ENCODE peak calls at places on chromosome X, in eight cellular contexts. Q, G, U, P, X, B, Z and A are unnamed samples. For H3K36me3, the result is how much of the 10 kb centered on the place peaks cover.

GRCh38 chrX:26262121-26262523 is 46.2 kb downstream of the MAGEB5 start:
- DNase-seq in P (no peak), B (peak), Z (peak), U (peak), X (no peak), G (no peak), Q (no peak), A (no peak)

GRCh38 chrX:15471016-15471415 is 22.1 kb downstream of the PIR start:
- DNase-seq in X (peak), B (peak), Z (peak), P (peak), U (peak), Q (peak), G (no peak), A (peak)

GRCh38 chrX:147403075-147403474 is 508.6 kb upstream of the FMR1 start:
- DNase-seq in Q (no peak), B (no peak), U (no peak), P (no peak), X (no peak), G (no peak), Z (no peak), A (no peak)

GRCh38 chrX:127621780-127622179 is 430.4 kb downstream of the ACTRT1 start:
- DNase-seq in Z (no peak), U (no peak), P (no peak), B (no peak), G (no peak), X (no peak), Q (no peak), A (no peak)

GRCh38 chrX:125757794-125758564 is 408.1 kb downstream of the DCAF12L2 start:
- DNase-seq in Q (peak), B (no peak), G (no peak), P (no peak), U (peak), X (peak), Z (no peak), A (no peak)

GRCh38 chrX:134406977-134407376 is 53.0 kb upstream of the HPRT1 start:
- DNase-seq in Z (no peak), G (no peak), U (no peak), Q (no peak), X (no peak), B (no peak), P (no peak), A (no peak)

GRCh38 chrX:76428243-76429130 is 977 bp downstream of the MAGEE1 start:
- DNase-seq in G (no peak), P (peak), Q (peak), B (no peak), X (peak), Z (peak), U (no peak), A (no peak)

GRCh38 chrX:109859673-109860072 is 126.6 kb upstream of the ACSL4 start:
- DNase-seq in U (no peak), X (no peak), G (no peak), P (no peak), B (no peak), Q (no peak), Z (no peak), A (no peak)

GRCh38 chrX:85836868-85837267 is 210.5 kb downstream of the CHM start:
- DNase-seq in Z (peak), B (peak), X (no peak), P (no peak), G (no peak), Q (no peak), U (no peak), A (no peak)

GRCh38 chrX:38811515-38812239 is 10.4 kb downstream of the MID1IP1 start:
- DNase-seq in U (no peak), X (no peak), G (no peak), P (no peak), Z (peak), B (no peak), Q (no peak), A (no peak)

GRCh38 chrX:21905976-21906375 is 34.5 kb upstream of the SMS start:
- DNase-seq in G (no peak), U (no peak), B (no peak), P (no peak), X (no peak), Q (no peak), Z (no peak), A (no peak)

GRCh38 chrX:13667940-13668339 is 15.0 kb downstream of the TCEANC start:
- DNase-seq in Z (no peak), X (no peak), B (no peak), U (no peak), P (no peak), G (no peak), Q (no peak), A (no peak)

GRCh38 chrX:150887906-150888465 is 10.5 kb downstream of the CD99L2 start:
- DNase-seq in G (no peak), U (no peak), Q (no peak), X (no peak), P (no peak), B (peak), Z (peak), A (no peak)

GRCh38 chrX:14029039-14029424 is 660 bp downstream of the GEMIN8 start:
- DNase-seq in Q (no peak), U (no peak), P (no peak), G (no peak), X (no peak), B (peak), Z (peak), A (no peak)

GRCh38 chrX:134936542-134936941 is 54.2 kb upstream of the SMIM10 start:
- DNase-seq in X (no peak), Q (no peak), P (no peak), B (no peak), G (no peak), U (no peak), Z (peak), A (no peak)

GRCh38 chrX:72128881-72129280 is 2.8 kb downstream of the RTL5 start:
- DNase-seq in B (no peak), P (no peak), Z (no peak), Q (no peak), X (no peak), U (no peak), G (no peak), A (no peak)

GRCh38 chrX:6129751-6130150 is 98.9 kb downstream of the NLGN4X start:
- DNase-seq in B (no peak), G (no peak), Z (no peak), U (no peak), Q (no peak), X (no peak), P (no peak), A (no peak)
- H3K36me3 ChIP-seq in B (under half), G (under half), Z (under half), U (under half), Q (under half), X (under half), P (under half), A (under half)

DNA sequence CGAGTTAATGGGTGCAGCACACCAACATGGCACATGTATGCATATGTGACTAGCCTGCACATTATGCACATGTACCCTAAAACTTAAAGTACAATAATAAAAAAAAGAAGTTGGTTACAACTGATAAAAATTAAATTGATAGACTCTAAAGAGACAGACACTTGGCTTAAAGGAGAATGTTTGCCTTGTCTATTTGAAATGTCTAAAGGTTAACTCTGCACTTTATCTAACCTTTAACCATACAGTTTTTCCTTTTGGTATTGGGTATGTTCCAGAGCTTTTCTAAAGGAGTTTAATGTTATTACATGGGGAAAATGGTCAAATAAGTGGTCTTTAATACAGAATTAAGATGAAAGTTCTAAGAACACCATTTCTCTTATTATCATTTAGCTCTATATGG is 145.1 kb upstream of the HCCS start:
- DNase-seq in G (no peak), Z (no peak), Q (no peak), U (no peak), P (no peak), B (no peak), X (no peak), A (no peak)
- H3K36me3 ChIP-seq in G (under half), Z (under half), Q (under half), U (under half), P (under half), B (under half), X (under half), A (under half)

GRCh38 chrX:47206316-47206715 is 12.2 kb upstream of the CDK16 start:
- DNase-seq in X (no peak), P (no peak), Z (peak), Q (no peak), U (no peak), B (no peak), G (no peak), A (no peak)
- H3K36me3 ChIP-seq in X (under half), P (half or more), Z (half or more), Q (under half), U (under half), B (half or more), G (half or more), A (half or more)

GRCh38 chrX:133094098-133094731 is 2.7 kb downstream of the USP26 start:
- DNase-seq in G (no peak), U (no peak), B (no peak), X (no peak), Q (no peak), P (no peak), Z (no peak), A (no peak)
- H3K36me3 ChIP-seq in G (under half), U (under half), B (under half), X (under half), Q (under half), P (under half), Z (under half), A (under half)

GRCh38 chrX:105347373-105347772 is 126.9 kb upstream of the TEX13A start:
- DNase-seq in U (no peak), X (no peak), P (no peak), Q (no peak), Z (no peak), B (no peak), G (no peak), A (no peak)
- H3K36me3 ChIP-seq in U (under half), X (under half), P (under half), Q (under half), Z (under half), B (under half), G (under half), A (under half)

DNA sequence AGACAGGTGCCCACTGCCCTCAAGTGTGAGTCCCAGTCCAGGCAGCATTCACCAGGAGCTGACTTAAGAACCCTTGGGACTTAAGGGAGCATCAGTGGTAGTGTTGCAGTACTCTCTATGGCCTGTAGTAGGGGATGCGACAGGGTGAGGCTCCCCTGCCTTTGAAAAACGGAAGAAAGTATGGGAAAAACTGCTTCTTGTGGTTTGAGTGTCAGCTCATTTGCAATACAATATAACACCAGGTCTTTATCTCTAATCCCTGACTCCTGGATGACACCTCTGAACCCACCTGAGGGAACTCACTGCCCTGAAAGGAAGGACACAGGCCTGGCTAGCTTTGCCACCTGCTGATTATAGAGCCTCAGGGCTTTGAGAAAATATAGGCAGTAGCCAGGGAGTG is 176.0 kb downstream of the SMARCA1 start:
- DNase-seq in G (no peak), B (no peak), X (no peak), Q (no peak), P (no peak), Z (no peak), U (no peak), A (no peak)
- H3K36me3 ChIP-seq in G (under half), B (under half), X (under half), Q (under half), P (under half), Z (under half), U (under half), A (under half)